ENCODE peak calls at places on chromosome 19, in six cellular contexts. Q is aorta; F is body of pancreas; D is pancreas; Z is tibial nerve; G is CD8-positive, alpha-beta T cell. P is an unnamed sample.

GRCh38 chr19:10911579-10912363 is 16.7 kb downstream of the YIPF2 start:
- DNase-seq in Q (no peak), G (no peak), Z (no peak), D (no peak), F (no peak), P (no peak)

GRCh38 chr19:41871573-41872383 is 5.3 kb upstream of the CD79A start:
- DNase-seq in Q (no peak), D (no peak), F (no peak), G (peak; percentile 34), Z (no peak), P (peak; percentile 31)

GRCh38 chr19:21022996-21023395 is 2.5 kb downstream of the ZNF430 start:
- DNase-seq in G (no peak), D (no peak), Z (no peak), Q (no peak), F (no peak), P (no peak)

GRCh38 chr19:58304255-58304654 is 922 bp upstream of the ERVK3-1 start:
- DNase-seq in Q (no peak), Z (no peak), D (no peak), G (no peak), F (no peak), P (no peak)

GRCh38 chr19:39078436-39079200 is 5.5 kb upstream of the ACP7 start:
- DNase-seq in D (no peak), F (no peak), Q (no peak), Z (no peak), G (no peak), P (no peak)

GRCh38 chr19:47369923-47370625 is 21.0 kb downstream of the DHX34 start:
- DNase-seq in Z (no peak), G (no peak), D (no peak), Q (no peak), F (no peak), P (no peak)

GRCh38 chr19:4584670-4585460 is 25.4 kb upstream of the SEMA6B start:
- DNase-seq in D (no peak), F (no peak), G (no peak), Q (no peak), Z (no peak), P (no peak)

GRCh38 chr19:54188224-54188871 is 1.0 kb downstream of the MBOAT7 start:
- DNase-seq in D (no peak), G (no peak), Z (no peak), Q (peak; percentile 58), F (no peak), P (no peak)

GRCh38 chr19:44847144-44848035 is 1.3 kb downstream of the NECTIN2 start:
- DNase-seq in Q (peak; percentile 77), Z (peak; percentile 65), D (peak; percentile 81), F (peak; percentile 87), G (no peak), P (no peak)

GRCh38 chr19:51361228-51361627 is 5.0 kb downstream of the ETFB start:
- DNase-seq in D (no peak), Z (no peak), Q (no peak), G (no peak), F (no peak), P (no peak)

GRCh38 chr19:16628984-16629691 is 1.1 kb upstream of the MED26 start:
- DNase-seq in D (peak; percentile 43), G (no peak), Z (no peak), F (peak; percentile 66), Q (no peak), P (no peak)

GRCh38 chr19:36916991-36917390 is 859 bp downstream of the ZNF568 start:
- DNase-seq in D (no peak), Z (no peak), Q (no peak), G (no peak), F (no peak), P (no peak)

GRCh38 chr19:44605547-44605946 is 7.8 kb upstream of the IGSF23 start:
- DNase-seq in Z (no peak), Q (no peak), F (no peak), G (no peak), D (no peak), P (no peak)

GRCh38 chr19:48391100-48392005 is at the start of gene KDELR1:
- DNase-seq in F (peak; percentile 80), D (peak; percentile 71), Z (peak; percentile 54), Q (peak; percentile 85), G (peak; percentile 53), P (peak; percentile 68)

GRCh38 chr19:36265856-36266374 is 51.0 kb downstream of the ZNF146 start:
- DNase-seq in Q (no peak), D (no peak), G (no peak), Z (no peak), F (no peak), P (no peak)

DNA sequence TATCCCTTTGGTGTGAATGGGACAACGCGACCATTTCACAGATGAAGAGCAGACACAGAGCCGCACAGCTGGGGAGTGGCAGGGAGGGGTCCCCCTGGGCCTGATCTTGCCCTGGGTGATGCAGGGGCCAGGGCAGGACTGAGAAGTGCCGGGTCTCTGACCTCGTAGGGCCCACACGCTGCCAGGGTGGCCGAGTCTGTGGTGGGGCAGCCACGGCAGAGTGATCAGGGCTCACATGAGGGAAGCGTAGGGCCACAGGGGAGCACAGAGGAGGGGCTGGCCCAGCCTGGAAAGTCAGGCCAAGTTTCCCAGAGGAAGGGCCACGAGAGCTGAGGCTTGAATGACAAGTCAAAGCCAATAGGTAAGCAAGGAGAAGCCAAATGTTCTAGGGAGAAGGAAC is 31.9 kb upstream of the FXYD3 start:
- DNase-seq in F (no peak), Q (no peak), Z (no peak), G (no peak), D (no peak), P (no peak)
- H3K4me1 ChIP-seq in F (no peaks in the 10 kb centered on the region), Q (no peaks in the 10 kb centered on the region), Z (no peaks in the 10 kb centered on the region), G (peaks cover 7% of the 10 kb centered on the region), D (no peaks in the 10 kb centered on the region), P (no peaks in the 10 kb centered on the region)

GRCh38 chr19:5983367-5983955 is 5.5 kb upstream of the RANBP3 start:
- DNase-seq in D (no peak), G (no peak), F (no peak), Z (no peak), Q (no peak), P (no peak)

GRCh38 chr19:5987077-5987818 is 9.3 kb upstream of the RANBP3 start:
- DNase-seq in G (peak; percentile 41), F (peak; percentile 91), Q (peak; percentile 85), D (peak; percentile 86), Z (peak; percentile 52), P (peak; percentile 68)

GRCh38 chr19:5988520-5989387 is 10.8 kb upstream of the RANBP3 start:
- DNase-seq in F (no peak), G (no peak), Q (no peak), D (no peak), Z (no peak), P (no peak)

GRCh38 chr19:5989388-5990074 is 11.6 kb upstream of the RANBP3 start:
- DNase-seq in Q (no peak), F (no peak), D (no peak), Z (no peak), G (no peak), P (no peak)

DNA sequence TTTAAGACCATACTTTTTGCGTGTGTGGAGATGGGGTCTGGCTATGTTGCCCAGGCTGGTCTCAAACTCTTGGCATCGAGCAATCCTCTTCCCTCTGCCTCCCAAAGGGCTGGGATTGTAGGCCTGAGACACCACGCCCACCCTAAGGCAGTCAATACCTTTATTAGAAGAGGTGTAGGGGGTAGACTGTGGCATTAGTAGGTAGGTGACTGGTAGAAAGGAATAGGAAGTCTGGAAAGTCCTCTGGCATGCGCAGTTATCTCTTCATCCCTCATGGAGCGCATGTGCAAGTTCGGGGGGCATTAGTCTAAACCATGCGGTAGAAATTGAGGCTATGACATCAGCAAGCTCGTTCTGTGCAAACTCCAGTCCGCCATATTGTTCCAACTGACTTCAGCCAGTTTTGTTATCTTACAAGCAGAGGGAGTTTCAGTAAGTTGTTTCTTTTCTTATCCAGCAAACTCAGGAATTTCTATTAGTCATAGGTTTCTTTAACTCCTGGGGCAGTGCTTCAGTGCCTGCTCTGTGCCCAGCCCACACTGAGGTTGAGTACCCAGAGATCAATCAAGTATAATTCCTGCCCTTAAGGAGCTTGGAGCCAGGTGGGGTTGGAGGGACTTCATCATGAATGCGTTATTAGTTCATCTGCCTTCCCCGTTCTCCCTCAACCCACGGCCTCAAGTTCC is 7.3 kb upstream of the RANBP3 start:
- DNase-seq in G (no peak), F (no peak), D (no peak), Z (no peak), Q (no peak), P (no peak)
- H3K4me1 ChIP-seq in G (peaks cover 5% of the 10 kb centered on the region), F (peaks cover 13% of the 10 kb centered on the region), D (no peaks in the 10 kb centered on the region), Z (no peaks in the 10 kb centered on the region), Q (no peaks in the 10 kb centered on the region), P (peaks cover 27% of the 10 kb centered on the region)

GRCh38 chr19:29446331-29446730 is 79.5 kb upstream of the VSTM2B start:
- DNase-seq in Q (no peak), D (no peak), G (no peak), Z (no peak), F (no peak), P (no peak)

GRCh38 chr19:29449371-29449770 is 76.4 kb upstream of the VSTM2B start:
- DNase-seq in Q (no peak), G (no peak), Z (no peak), D (no peak), F (no peak), P (no peak)

GRCh38 chr19:29450306-29450705 is 75.5 kb upstream of the VSTM2B start:
- DNase-seq in D (no peak), G (no peak), F (no peak), Z (no peak), Q (no peak), P (no peak)

GRCh38 chr19:29445246-29445645 is 80.5 kb upstream of the VSTM2B start:
- DNase-seq in Q (no peak), F (no peak), G (no peak), D (no peak), Z (no peak), P (no peak)

DNA sequence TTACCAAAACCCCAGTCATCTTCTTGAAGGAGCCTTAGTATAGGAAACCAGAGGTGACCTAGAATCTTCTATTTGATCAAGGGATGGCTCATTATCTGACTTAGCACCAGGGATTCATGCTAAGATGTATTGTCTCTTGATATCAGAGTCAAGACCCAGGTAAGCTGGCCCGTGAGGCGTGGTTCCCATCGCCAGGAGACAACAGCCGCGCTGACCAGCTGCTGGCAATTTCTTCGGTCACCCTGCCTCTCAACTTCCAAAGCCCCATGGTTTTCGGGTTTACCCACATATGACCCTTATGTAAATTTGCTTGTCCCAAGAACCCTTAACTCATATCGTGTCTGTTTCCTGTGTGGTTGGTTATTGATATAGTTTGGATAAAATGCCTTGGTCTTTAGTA is 77.7 kb upstream of the VSTM2B start:
- DNase-seq in Q (no peak), Z (no peak), D (no peak), F (no peak), G (no peak), P (no peak)
- H3K4me1 ChIP-seq in Q (no peaks in the 10 kb centered on the region), Z (no peaks in the 10 kb centered on the region), D (no peaks in the 10 kb centered on the region), F (no peaks in the 10 kb centered on the region), G (no peaks in the 10 kb centered on the region), P (no peaks in the 10 kb centered on the region)

DNA sequence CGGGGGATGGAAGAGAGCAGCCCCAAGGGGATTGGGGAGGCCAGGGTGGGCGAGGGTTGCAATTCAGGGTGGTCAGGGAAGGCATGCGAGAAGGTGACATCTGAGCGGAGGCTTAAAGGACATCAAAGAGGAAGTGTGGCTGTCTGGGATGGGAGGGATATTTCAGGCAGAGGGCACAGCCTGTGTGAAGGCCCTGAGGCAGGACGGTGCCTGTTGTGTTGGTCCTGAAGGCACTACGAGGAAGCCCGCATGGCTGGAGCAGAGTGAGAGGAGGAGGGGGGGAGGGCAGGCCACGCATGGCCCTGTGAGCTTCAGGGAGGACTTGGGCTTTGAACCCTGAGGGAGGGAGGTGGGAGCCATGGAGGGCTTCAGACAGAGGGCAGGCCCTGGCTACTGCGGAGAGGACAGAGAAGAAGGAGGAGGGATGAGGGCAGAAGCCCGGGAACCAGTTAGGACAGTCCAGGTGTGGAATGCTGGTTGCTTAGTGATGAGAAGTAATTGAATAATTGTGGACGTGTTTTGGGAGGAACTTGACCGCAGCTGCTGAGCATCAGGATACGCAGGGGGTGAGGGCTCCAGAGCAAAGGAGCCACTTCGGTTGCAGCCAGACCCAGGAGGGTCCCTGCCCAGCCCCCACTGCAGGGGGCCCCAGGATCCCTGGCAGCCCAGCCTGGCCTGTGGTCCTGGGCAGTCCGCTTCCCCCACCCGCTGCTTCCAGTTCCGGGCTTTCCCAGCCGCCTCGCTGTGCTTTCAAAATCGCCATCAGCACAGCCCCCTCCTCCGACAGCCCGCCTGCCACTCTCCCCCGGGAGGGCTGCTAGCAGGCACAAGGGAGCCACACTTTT is 6.2 kb downstream of the TLE6 start:
- DNase-seq in Z (peak; percentile 37), Q (peak; percentile 88), F (peak; percentile 70), G (no peak), D (peak; percentile 45), P (no peak)
- H3K4me1 ChIP-seq in Z (peaks cover 17% of the 10 kb centered on the region), Q (no peaks in the 10 kb centered on the region), F (peaks cover 29% of the 10 kb centered on the region), G (no peaks in the 10 kb centered on the region), D (peaks cover 5% of the 10 kb centered on the region), P (no peaks in the 10 kb centered on the region)